ENCODE peak calls at places on chromosome 9, in four cellular contexts. V is transverse colon; I is CD4-positive, alpha-beta memory T cell; Y is tibial artery. D is an unnamed sample.
A peak's percentile ranks its signal among the peaks of the same experiment; 100 is the strongest.

GRCh38 chr9:8451146-8451545 is 651.6 kb upstream of the DMAC1 start:
- DNase-seq in I (no peak), Y (no peak), V (no peak), D (no peak)

GRCh38 chr9:72734631-72735030 is 213.2 kb downstream of the TMC1 start:
- DNase-seq in Y (no peak), I (no peak), V (no peak), D (no peak)

GRCh38 chr9:37925006-37925405 is 21.1 kb upstream of the SLC25A51 start:
- DNase-seq in Y (no peak), I (no peak), V (no peak), D (no peak)

GRCh38 chr9:99406939-99407338 is 184.9 kb downstream of the SEC61B start:
- DNase-seq in Y (no peak), V (no peak), I (no peak), D (no peak)

GRCh38 chr9:70065572-70065971 is 21.9 kb downstream of the MAMDC2 start:
- DNase-seq in Y (no peak), I (no peak), V (no peak), D (no peak)

GRCh38 chr9:100601216-100601615 is 23.3 kb downstream of the CAVIN4 start:
- DNase-seq in Y (no peak), I (peak; percentile 37), V (peak; percentile 49), D (no peak)

GRCh38 chr9:127158995-127159801 is 36.8 kb upstream of the ANGPTL2 start:
- DNase-seq in I (no peak), Y (peak; percentile 41), V (peak; percentile 36), D (peak; percentile 77)

GRCh38 chr9:128215491-128216404 is 12.6 kb downstream of the DNM1 start:
- DNase-seq in I (no peak), V (no peak), Y (peak; percentile 74), D (no peak)

GRCh38 chr9:81389569-81389993 is 299.8 kb downstream of the TLE1 start:
- DNase-seq in Y (no peak), I (no peak), V (peak; percentile 11), D (no peak)

GRCh38 chr9:101738566-101739183 is at the start of gene GRIN3A:
- DNase-seq in Y (no peak), I (no peak), V (peak; percentile 26), D (no peak)

GRCh38 chr9:133731876-133732321 is 6.3 kb downstream of the SARDH start:
- DNase-seq in Y (no peak), I (no peak), V (no peak), D (no peak)

GRCh38 chr9:37564114-37564513 is 12.1 kb downstream of the FBXO10 start:
- DNase-seq in V (no peak), Y (no peak), I (no peak), D (no peak)

GRCh38 chr9:88530051-88530450 is 4.9 kb upstream of the NXNL2 start:
- DNase-seq in Y (no peak), I (no peak), V (no peak), D (no peak)

GRCh38 chr9:111983484-111983908 is 86.9 kb downstream of the UGCG start:
- DNase-seq in V (no peak), Y (peak; percentile 42), I (no peak), D (peak; percentile 17)

GRCh38 chr9:135665795-135666189 is 2.7 kb downstream of the LCN9 start:
- DNase-seq in I (no peak), V (no peak), Y (peak; percentile 56), D (peak; percentile 69)

DNA sequence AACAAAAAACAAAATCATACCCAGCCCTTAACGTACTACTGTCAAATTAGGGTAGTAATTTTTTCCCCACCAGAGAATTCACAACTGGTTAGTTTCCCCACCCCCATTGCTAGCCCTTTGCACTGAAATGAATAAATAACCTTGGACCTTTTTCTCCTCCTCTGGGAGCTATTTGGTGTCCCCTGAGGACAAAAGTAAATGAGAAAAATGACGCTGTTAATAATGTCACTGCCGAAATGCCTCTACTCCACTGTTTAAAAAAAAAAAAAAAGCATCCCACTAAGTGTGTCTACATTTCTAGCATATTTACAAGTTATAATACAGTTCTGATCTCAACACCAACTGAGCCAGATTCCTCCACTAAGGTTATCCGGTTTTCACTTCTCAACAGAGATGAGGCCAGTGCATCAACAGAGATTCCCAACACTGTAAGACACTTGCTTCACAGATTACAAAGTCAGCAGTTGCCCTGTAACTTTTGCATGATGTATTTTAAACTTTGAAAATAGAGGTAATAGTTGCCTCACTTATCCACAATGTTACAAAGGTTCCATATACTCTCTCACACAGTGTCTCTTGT is 5.1 kb upstream of the NFIB start:
- DNase-seq in I (no peak), V (no peak), Y (no peak), D (no peak)
- H3K27ac ChIP-seq in I (no peak overlapping the region), V (peak overlapping the region; percentile 95), Y (peak overlapping the region; percentile 99), D (peak overlapping the region; percentile 98)

GRCh38 chr9:115116620-115117284 is 1.2 kb downstream of the TNC start:
- DNase-seq in I (no peak), V (no peak), Y (no peak), D (no peak)
- H3K27ac ChIP-seq in I (no peak overlapping the region), V (peak overlapping the region; percentile 83), Y (peak overlapping the region; percentile 85), D (no peak overlapping the region)

GRCh38 chr9:15239816-15240215 is 67.2 kb downstream of the TTC39B start:
- DNase-seq in V (no peak), Y (no peak), I (no peak), D (no peak)
- H3K27ac ChIP-seq in V (no peak overlapping the region), Y (peak overlapping the region; percentile 79), I (no peak overlapping the region), D (no peak overlapping the region)

DNA sequence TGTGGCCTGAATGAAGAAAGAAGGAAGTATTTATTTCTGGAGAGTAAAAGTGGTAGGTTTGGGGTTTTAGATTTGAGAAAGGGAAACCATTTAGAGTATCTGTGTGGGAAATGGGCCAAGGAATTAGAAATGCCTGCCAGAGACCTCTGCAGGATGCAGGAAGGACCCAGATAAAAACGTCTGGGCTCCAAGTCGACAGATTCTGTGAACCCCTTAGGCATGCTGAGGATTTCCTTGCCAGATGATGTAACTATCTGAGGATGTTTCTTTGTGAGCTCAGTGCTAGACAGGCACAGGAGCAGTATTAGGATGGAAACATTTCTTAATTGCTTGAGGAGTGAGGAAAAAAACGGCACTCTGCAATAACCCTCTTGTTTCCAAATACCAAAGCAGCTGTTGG is 251.8 kb upstream of the DMRT1 start:
- DNase-seq in I (no peak), V (no peak), Y (no peak), D (no peak)
- H3K27ac ChIP-seq in I (no peak overlapping the region), V (peak overlapping the region; percentile 70), Y (no peak overlapping the region), D (peak overlapping the region; percentile 67)

GRCh38 chr9:15070716-15071115 is 160.5 kb upstream of the FREM1 start:
- DNase-seq in Y (no peak), I (no peak), V (no peak), D (no peak)

DNA sequence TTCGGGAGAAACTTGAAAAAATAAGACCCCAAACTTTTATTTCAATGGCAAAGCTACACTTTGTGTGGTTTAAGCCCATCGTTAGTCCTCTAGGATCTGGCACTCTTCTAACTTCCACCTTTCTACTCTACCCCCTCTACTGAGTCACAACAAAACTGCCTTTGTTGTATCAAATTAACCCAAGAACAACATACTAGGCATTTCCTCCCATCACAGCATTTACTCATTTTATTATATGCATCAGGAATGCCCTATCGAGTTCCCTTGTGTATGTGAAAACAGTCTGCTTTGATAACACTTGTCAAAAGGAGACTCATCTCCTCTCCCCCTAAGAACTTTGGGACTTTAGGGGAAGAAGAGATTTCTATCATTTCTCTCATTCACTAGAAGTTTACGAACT is 158.9 kb upstream of the FREM1 start:
- DNase-seq in I (no peak), V (no peak), Y (no peak), D (no peak)
- H3K27ac ChIP-seq in I (no peak overlapping the region), V (no peak overlapping the region), Y (no peak overlapping the region), D (no peak overlapping the region)

DNA sequence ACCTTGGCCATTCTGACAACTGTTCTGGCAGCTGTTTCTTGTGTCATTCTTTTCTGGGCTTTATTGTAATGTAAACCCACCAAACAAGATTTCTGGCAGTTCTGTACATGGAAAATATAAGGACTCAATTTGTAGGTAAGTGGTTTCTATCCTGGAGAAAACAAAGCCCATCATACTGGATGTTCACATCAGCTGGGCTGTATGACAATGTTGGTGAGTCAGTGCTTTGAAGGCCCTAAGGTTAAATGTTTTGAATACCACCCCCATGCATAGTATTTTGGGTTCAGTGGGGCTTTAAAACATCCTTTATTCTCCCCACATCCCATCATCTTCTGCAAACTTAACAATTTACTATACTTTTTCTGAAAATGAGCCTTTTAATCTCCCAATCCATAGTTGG is 52.5 kb downstream of the SH3GL2 start:
- DNase-seq in I (no peak), V (no peak), Y (no peak), D (no peak)
- H3K27ac ChIP-seq in I (no peak overlapping the region), V (no peak overlapping the region), Y (no peak overlapping the region), D (no peak overlapping the region)

DNA sequence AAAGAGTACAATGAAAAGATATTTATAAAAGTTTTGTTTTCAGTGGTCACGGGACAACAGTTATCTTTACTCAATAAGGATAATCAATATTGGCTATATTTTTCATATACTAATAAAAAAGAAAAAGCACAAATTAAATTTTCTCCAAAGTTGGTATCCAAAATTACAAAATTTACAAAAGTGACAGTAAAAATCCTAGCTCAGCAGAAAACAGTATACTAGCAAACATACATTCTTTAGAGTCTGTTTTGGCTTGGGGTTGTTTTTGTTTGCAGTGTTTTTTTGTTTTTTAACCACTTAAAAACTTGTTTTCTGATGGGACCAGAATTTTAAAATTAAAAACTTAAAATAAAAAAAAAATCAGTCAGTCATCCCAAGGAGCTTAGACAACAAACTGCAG is 183.2 kb downstream of the DENND1A start:
- DNase-seq in I (no peak), V (no peak), Y (no peak), D (no peak)
- H3K27ac ChIP-seq in I (no peak overlapping the region), V (no peak overlapping the region), Y (no peak overlapping the region), D (no peak overlapping the region)

D was measured in suprapubic skin.